ENCODE peak calls at places on chromosomes 7 and 10, in five cellular contexts. A, M, G, O and Z are unnamed samples. For H3K9me3 and H3K4me1, the result is how much of the 10 kb centered on the place peaks cover.

GRCh38 chr7:64574481-64575159 is 11.7 kb upstream of the ZNF680 start:
- DNase-seq in A (no peak), M (peak), G (peak), O (no peak), Z (no peak)

GRCh38 chr10:63384001-63384400 is 81.8 kb downstream of the JMJD1C start:
- DNase-seq in A (no peak), M (no peak), G (no peak), O (no peak), Z (no peak)

GRCh38 chr7:6589829-6590644 is at the start of gene INTS15:
- DNase-seq in A (peak), M (peak), G (peak), O (peak), Z (peak)

GRCh38 chr10:91924212-91925021 is 847 bp downstream of the BTAF1 start:
- DNase-seq in A (no peak), M (no peak), G (peak), O (no peak), Z (no peak)

GRCh38 chr10:66804911-66805310 is 120.9 kb upstream of the LRRTM3 start:
- DNase-seq in A (no peak), M (no peak), G (no peak), O (no peak), Z (no peak)

GRCh38 chr10:29317027-29317420 is 28.2 kb downstream of the LYZL1 start:
- DNase-seq in A (no peak), M (no peak), G (peak), O (no peak), Z (no peak)

GRCh38 chr10:72014197-72014596 is 50.0 kb downstream of the CHST3 start:
- DNase-seq in A (no peak), M (no peak), G (no peak), O (no peak), Z (no peak)

GRCh38 chr7:117688126-117688525 is 185.1 kb downstream of the CTTNBP2 start:
- DNase-seq in A (no peak), M (no peak), G (no peak), O (no peak), Z (no peak)

GRCh38 chr10:15167411-15168295 is 840 bp downstream of the NMT2 start:
- DNase-seq in A (peak), M (peak), G (peak), O (peak), Z (peak)

GRCh38 chr7:147070886-147071285 is 954.3 kb downstream of the CNTNAP2 start:
- DNase-seq in A (no peak), M (no peak), G (no peak), O (no peak), Z (no peak)

GRCh38 chr10:33284945-33285344 is 49.5 kb downstream of the NRP1 start:
- DNase-seq in A (no peak), M (no peak), G (no peak), O (no peak), Z (no peak)

GRCh38 chr10:77773631-77774426 is 136.2 kb upstream of the KCNMA1 start:
- DNase-seq in A (no peak), M (no peak), G (peak), O (no peak), Z (no peak)

GRCh38 chr7:1818581-1819200 is 148.6 kb downstream of the ELFN1 start:
- DNase-seq in A (peak), M (no peak), G (no peak), O (peak), Z (peak)

GRCh38 chr7:112064627-112065385 is 141.4 kb downstream of the DOCK4 start:
- DNase-seq in A (no peak), M (no peak), G (no peak), O (no peak), Z (no peak)

GRCh38 chr10:128187788-128188185 is 61.6 kb upstream of the MKI67 start:
- DNase-seq in A (no peak), M (no peak), G (no peak), O (no peak), Z (no peak)

GRCh38 chr10:13717571-13717935 is 130.8 kb downstream of the PRPF18 start:
- DNase-seq in A (no peak), M (no peak), G (no peak), O (no peak), Z (no peak)
- H3K27ac ChIP-seq in A (no peak), M (no peak), G (peak), O (no peak), Z (peak)

GRCh38 chr7:35258125-35258890 is 4.4 kb upstream of the TBX20 start:
- DNase-seq in A (no peak), M (no peak), G (no peak), O (no peak), Z (no peak)
- H3K9me3 ChIP-seq in A (under half), M (under half), G (under half), O (under half), Z (under half)

GRCh38 chr7:128029405-128029995 is 1.7 kb downstream of the LRRC4 start:
- DNase-seq in A (no peak), M (no peak), G (no peak), O (no peak), Z (no peak)
- H3K4me1 ChIP-seq in A (under half), M (under half), G (under half), O (under half), Z (under half)

GRCh38 chr10:79162861-79163662 is 94.3 kb downstream of the ZMIZ1 start:
- DNase-seq in A (no peak), M (no peak), G (peak), O (no peak), Z (no peak)
- H3K27ac ChIP-seq in A (no peak), M (no peak), G (peak), O (no peak), Z (peak)

DNA sequence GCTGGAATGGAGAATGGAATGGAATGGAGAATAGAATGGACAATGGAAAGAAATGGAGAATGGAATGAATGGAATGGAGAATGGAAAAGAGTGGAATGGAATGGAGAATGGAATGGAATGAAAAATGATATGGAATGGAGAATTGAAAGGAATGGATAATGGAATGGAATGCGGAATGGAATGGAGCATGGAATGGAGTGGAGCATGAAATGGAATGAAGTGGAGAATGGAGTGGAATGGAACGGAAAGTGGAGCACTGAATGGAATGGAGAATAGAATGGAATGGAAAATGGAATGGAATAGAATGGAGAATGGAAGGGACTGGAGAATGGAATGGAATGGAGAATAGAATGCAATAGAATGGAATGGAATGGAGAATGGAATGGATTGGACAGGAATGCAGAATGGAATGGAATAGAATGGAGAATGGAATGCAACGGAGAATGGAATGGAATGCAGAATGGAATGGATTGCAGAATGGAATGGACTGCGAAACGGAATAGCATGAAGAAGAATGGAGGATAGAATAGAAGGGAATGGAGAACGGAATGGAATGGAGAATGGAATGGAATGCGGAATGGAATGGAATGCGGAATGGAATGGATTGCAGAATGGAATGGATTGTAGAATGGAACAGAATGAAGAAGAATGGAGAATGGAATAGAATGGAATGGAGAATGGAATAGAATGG is 89.4 kb downstream of the NSUN6 start:
- DNase-seq in A (no peak), M (no peak), G (no peak), O (no peak), Z (no peak)
- H3K9me3 ChIP-seq in A (under half), M (under half), G (under half), O (under half), Z (under half)

GRCh38 chr10:119246862-119247549 is 39.6 kb downstream of the GRK5 start:
- DNase-seq in A (no peak), M (no peak), G (peak), O (no peak), Z (no peak)
- H3K4me1 ChIP-seq in A (under half), M (under half), G (under half), O (under half), Z (under half)

DNA sequence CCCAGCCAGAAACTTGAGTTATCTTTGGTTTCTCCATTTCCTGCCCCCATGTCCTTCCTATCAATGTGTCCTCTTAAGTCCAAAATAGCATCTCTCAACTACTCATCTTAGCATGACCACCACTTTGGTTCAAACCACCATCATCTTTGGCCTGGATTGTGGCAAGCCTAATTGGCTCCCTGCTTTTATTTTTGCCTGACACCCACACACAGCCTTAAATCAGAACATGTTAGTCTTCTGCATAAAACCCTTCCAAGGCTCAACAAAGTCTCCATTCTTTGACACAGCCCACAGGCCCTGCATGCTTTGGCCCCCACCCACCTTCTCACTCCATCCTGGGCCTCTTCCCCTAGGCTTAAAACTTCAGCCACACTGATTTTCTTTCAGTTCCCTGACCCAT is 2.0 kb upstream of the TSPAN14 start:
- DNase-seq in A (no peak), M (no peak), G (no peak), O (no peak), Z (no peak)
- H3K27ac ChIP-seq in A (no peak), M (no peak), G (no peak), O (no peak), Z (no peak)

DNA sequence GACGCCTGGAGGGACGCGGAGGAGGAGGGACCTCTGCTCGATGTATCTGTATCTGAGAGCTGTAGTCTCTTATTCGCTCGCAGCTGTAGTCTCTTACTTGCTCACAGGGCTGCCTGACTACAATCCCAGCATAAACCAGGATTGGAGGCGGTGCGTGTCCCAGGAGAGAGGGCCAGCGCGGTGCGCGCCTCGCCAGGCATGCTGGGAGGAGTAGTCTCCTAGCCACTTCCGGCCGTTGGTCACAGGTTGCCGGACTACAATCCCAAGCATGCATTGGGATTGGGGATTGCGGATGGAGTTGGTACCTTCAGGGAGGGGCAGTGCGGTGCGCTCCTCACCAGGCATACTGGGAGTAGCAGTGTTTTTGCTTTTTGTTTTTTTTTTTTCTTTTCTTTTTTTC is 421.7 kb upstream of the NUPR2 start:
- DNase-seq in A (no peak), M (no peak), G (no peak), O (no peak), Z (no peak)
- H3K9me3 ChIP-seq in A (under half), M (under half), G (under half), O (under half), Z (under half)

GRCh38 chr7:50792342-50793114 is 9.8 kb upstream of the GRB10 start:
- DNase-seq in A (no peak), M (peak), G (peak), O (no peak), Z (peak)
- H3K4me1 ChIP-seq in A (under half), M (under half), G (under half), O (under half), Z (under half)

GRCh38 chr7:38002689-38003088 is 82.2 kb downstream of the EPDR1 start:
- DNase-seq in A (no peak), M (no peak), G (no peak), O (no peak), Z (no peak)
- H3K27ac ChIP-seq in A (no peak), M (no peak), G (no peak), O (no peak), Z (no peak)